ENCODE peak calls at places on chromosomes 3 and 15, in five cellular contexts. J is GM13976, G is thyroid gland, Q is BJ, T is stomach. L is an unnamed sample.

GRCh38 chr3:43790476-43790875 is 99.7 kb downstream of the ABHD5 start:
- DNase-seq in J (no peak), G (no peak), Q (no peak), T (no peak), L (no peak)

GRCh38 chr15:67003586-67003985 is 61.8 kb upstream of the SMAD3 start:
- DNase-seq in J (no peak), G (no peak), Q (no peak), T (no peak), L (no peak)

GRCh38 chr3:146280859-146281258 is 30.0 kb upstream of the PLSCR4 start:
- DNase-seq in J (no peak), G (no peak), Q (peak), T (no peak), L (peak)

GRCh38 chr3:194640829-194641228 is 7.6 kb upstream of the TMEM44 start:
- DNase-seq in J (no peak), G (no peak), Q (no peak), T (no peak), L (no peak)

GRCh38 chr3:155449613-155450267 is 156.3 kb upstream of the STRIT1 start:
- DNase-seq in J (no peak), G (no peak), Q (no peak), T (no peak), L (no peak)

GRCh38 chr3:93930041-93930440 is 43.7 kb downstream of the PROS1 start:
- DNase-seq in J (no peak), G (no peak), Q (no peak), T (no peak), L (no peak)

GRCh38 chr15:51302480-51302879 is 35.9 kb downstream of the CYP19A1 start:
- DNase-seq in J (peak), G (no peak), Q (no peak), T (no peak), L (no peak)

GRCh38 chr3:42556089-42556632 is 25.6 kb downstream of the SEC22C start:
- DNase-seq in J (no peak), G (no peak), Q (no peak), T (no peak), L (no peak)

GRCh38 chr3:131401978-131402377 is 20.4 kb downstream of the NUDT16 start:
- DNase-seq in J (no peak), G (no peak), Q (no peak), T (no peak), L (no peak)

GRCh38 chr15:85479071-85479647 is 98.8 kb downstream of the AKAP13 start:
- DNase-seq in J (no peak), G (no peak), Q (no peak), T (no peak), L (no peak)

GRCh38 chr3:39177708-39178332 is 14.6 kb downstream of the XIRP1 start:
- DNase-seq in J (peak), G (peak), Q (peak), T (peak), L (peak)

DNA sequence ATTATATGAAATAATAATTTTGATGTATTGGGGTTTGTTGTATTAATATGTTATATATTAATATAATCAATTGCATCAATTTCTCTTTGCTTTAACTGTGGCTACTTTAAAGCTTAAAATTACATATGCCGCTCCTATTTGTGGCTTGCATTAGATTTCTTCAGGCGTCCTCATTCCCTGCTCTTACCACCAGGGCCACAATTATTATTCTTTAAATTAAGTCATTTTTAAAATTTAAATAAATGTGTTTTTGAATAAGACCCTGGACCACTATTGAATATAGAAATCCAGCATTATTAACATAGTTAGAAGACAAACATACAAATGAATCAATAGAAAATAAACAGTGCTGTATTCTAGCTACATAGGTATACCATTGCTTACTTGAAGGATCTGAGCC is 55.5 kb upstream of the SNTN start:
- DNase-seq in J (no peak), G (no peak), Q (no peak), T (no peak), L (no peak)
- TF ChIP-seq CTCF in J (no peak), G (no peak), Q (no peak), T (no peak), L (no peak)

GRCh38 chr15:91070872-91071271 is 29.2 kb upstream of the SV2B start:
- DNase-seq in J (no peak), G (no peak), Q (no peak), T (no peak), L (no peak)

GRCh38 chr15:91068436-91068835 is 31.6 kb upstream of the SV2B start:
- DNase-seq in J (no peak), G (no peak), Q (no peak), T (no peak), L (no peak)

GRCh38 chr15:91072162-91072561 is 27.9 kb upstream of the SV2B start:
- DNase-seq in J (no peak), G (no peak), Q (no peak), T (no peak), L (no peak)

GRCh38 chr15:91067026-91067425 is 33.0 kb upstream of the SV2B start:
- DNase-seq in J (no peak), G (no peak), Q (no peak), T (no peak), L (no peak)

GRCh38 chr15:91068966-91069365 is 31.1 kb upstream of the SV2B start:
- DNase-seq in J (no peak), G (no peak), Q (no peak), T (no peak), L (no peak)
- TF ChIP-seq CTCF in J (no peak), G (no peak), Q (no peak), T (no peak), L (no peak)

GRCh38 chr3:37540786-37541185 is 320.9 kb upstream of the CTDSPL start:
- DNase-seq in J (no peak), G (no peak), Q (no peak), T (no peak), L (no peak)
- TF ChIP-seq CTCF in J (no peak), G (no peak), Q (no peak), T (no peak), L (no peak)

GRCh38 chr3:195855471-195856409 is 44.0 kb upstream of the MUC4 start:
- DNase-seq in J (no peak), G (no peak), Q (no peak), T (no peak), L (no peak)
- TF ChIP-seq CTCF in J (no peak), G (no peak), Q (no peak), T (no peak), L (no peak)

GRCh38 chr15:40855706-40856234 is 11.9 kb downstream of the SPINT1 start:
- DNase-seq in J (no peak), G (no peak), Q (no peak), T (no peak), L (no peak)

GRCh38 chr15:40858706-40859105 is 14.9 kb downstream of the SPINT1 start:
- DNase-seq in J (no peak), G (no peak), Q (no peak), T (no peak), L (no peak)

GRCh38 chr15:40856736-40857135 is 12.9 kb downstream of the SPINT1 start:
- DNase-seq in J (no peak), G (no peak), Q (no peak), T (no peak), L (no peak)

GRCh38 chr15:40857601-40858351 is 13.9 kb downstream of the SPINT1 start:
- DNase-seq in J (peak), G (peak), Q (no peak), T (peak), L (no peak)

DNA sequence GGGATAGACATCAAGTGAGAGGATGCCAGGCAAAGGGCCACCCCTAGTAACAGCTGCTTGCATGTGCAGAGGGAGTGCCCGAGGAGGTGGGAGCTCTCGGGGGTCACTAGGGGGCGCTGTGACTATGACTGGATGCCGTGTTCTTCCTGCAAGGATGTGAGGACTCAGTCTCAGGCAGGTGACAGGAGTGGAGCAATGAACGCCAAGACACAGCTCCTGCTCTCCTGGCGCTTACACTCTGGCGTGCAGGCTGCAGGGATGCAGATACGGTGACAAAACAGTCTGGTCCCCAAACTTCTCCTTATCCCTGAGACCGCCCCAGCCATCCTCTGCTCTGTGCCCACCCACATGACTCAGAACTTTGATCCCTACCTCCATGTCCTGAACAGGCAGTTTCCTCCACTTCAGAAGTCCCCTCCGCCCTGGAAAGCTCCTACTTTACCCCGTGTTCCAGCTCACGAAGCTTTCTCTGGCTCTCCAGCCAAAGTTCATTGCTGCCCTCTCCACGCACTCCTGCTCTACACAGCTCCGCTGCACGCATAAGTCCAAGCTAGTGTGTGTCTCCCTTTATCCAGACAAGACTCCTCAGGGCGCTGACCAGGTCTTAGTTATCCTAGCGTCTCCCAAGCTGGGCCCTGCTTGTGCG is 14.7 kb downstream of the RHOV start:
- DNase-seq in J (peak), G (peak), Q (no peak), T (peak), L (peak)
- TF ChIP-seq CTCF in J (peak), G (peak), Q (peak), T (peak), L (peak)

GRCh38 chr3:147361671-147362420 is 44.5 kb downstream of the ZIC4 start:
- DNase-seq in J (peak), G (no peak), Q (no peak), T (no peak), L (no peak)
- TF ChIP-seq CTCF in J (peak), G (no peak), Q (peak), T (peak), L (peak)

GRCh38 chr3:18558526-18558925 is 133.4 kb upstream of the SATB1 start:
- DNase-seq in J (no peak), G (no peak), Q (no peak), T (no peak), L (no peak)

GRCh38 chr3:18556001-18556408 is 130.9 kb upstream of the SATB1 start:
- DNase-seq in J (no peak), G (no peak), Q (no peak), T (no peak), L (no peak)

GRCh38 chr3:18562364-18563154 is 137.4 kb upstream of the SATB1 start:
- DNase-seq in J (no peak), G (no peak), Q (no peak), T (no peak), L (no peak)

GRCh38 chr3:18556503-18556902 is 131.4 kb upstream of the SATB1 start:
- DNase-seq in J (no peak), G (no peak), Q (no peak), T (no peak), L (no peak)

GRCh38 chr3:18559323-18559972 is 134.3 kb upstream of the SATB1 start:
- DNase-seq in J (peak), G (peak), Q (no peak), T (peak), L (no peak)
- TF ChIP-seq CTCF in J (peak), G (peak), Q (peak), T (peak), L (no peak)

GRCh38 chr3:51722362-51722761 is 15.5 kb downstream of the GRM2 start:
- DNase-seq in J (no peak), G (no peak), Q (no peak), T (no peak), L (no peak)
- TF ChIP-seq CTCF in J (no peak), G (no peak), Q (no peak), T (no peak), L (no peak)

L was measured in AG09319.